ENCODE peak calls at places on chromosomes 7 and 10, in ten cellular contexts. I, J, T, M, L, Q, A, B, Z and F are unnamed samples.

GRCh38 chr10:90856964-90857634 is 740 bp downstream of the HTR7 start:
- DNase-seq in I (no peak), J (no peak), T (no peak), M (no peak), L (no peak), Q (peak; percentile 75), A (peak; percentile 51), B (no peak), Z (no peak), F (peak; percentile 29)

GRCh38 chr10:89235073-89235798 is 16.3 kb downstream of the LIPA start:
- DNase-seq in I (no peak), J (no peak), T (no peak), M (peak; percentile 25), L (no peak), Q (no peak), A (peak; percentile 64), B (no peak), Z (peak; percentile 48), F (no peak)

GRCh38 chr7:55308186-55308929 is 56.8 kb upstream of the LANCL2 start:
- DNase-seq in I (peak; percentile 98), J (no peak), T (no peak), M (peak; percentile 98), L (peak; percentile 87), Q (no peak), A (no peak), B (no peak), Z (no peak), F (peak; percentile 65)

GRCh38 chr10:78805176-78805575 is 263.6 kb upstream of the ZMIZ1 start:
- DNase-seq in I (peak; percentile 96), J (no peak), T (no peak), M (peak; percentile 100), L (peak; percentile 99), Q (peak; percentile 79), A (peak; percentile 77), B (peak; percentile 100), Z (no peak), F (peak; percentile 69)

GRCh38 chr7:144869072-144869471 is 33.2 kb upstream of the TPK1 start:
- DNase-seq in I (no peak), J (no peak), T (no peak), M (no peak), L (no peak), Q (no peak), A (no peak), B (no peak), Z (no peak), F (no peak)

GRCh38 chr7:117889611-117890010 is 16.4 kb upstream of the CTTNBP2 start:
- DNase-seq in I (no peak), J (no peak), T (no peak), M (no peak), L (no peak), Q (no peak), A (no peak), B (no peak), Z (no peak), F (no peak)

GRCh38 chr7:94087664-94088352 is 83.7 kb upstream of the BET1 start:
- DNase-seq in I (peak; percentile 82), J (peak; percentile 64), T (peak; percentile 43), M (peak; percentile 74), L (peak; percentile 85), Q (no peak), A (peak; percentile 48), B (peak; percentile 81), Z (no peak), F (peak; percentile 81)

GRCh38 chr7:151702961-151703360 is 174.0 kb downstream of the PRKAG2 start:
- DNase-seq in I (no peak), J (no peak), T (no peak), M (no peak), L (no peak), Q (peak; percentile 10), A (no peak), B (no peak), Z (no peak), F (no peak)

GRCh38 chr7:6384327-6384726 is 63.4 kb downstream of the DAGLB start:
- DNase-seq in I (no peak), J (no peak), T (no peak), M (no peak), L (no peak), Q (no peak), A (no peak), B (no peak), Z (no peak), F (no peak)

GRCh38 chr10:27448926-27449325 is 55.2 kb upstream of the RAB18 start:
- DNase-seq in I (peak; percentile 55), J (no peak), T (no peak), M (peak; percentile 67), L (peak; percentile 68), Q (no peak), A (no peak), B (peak; percentile 60), Z (no peak), F (peak; percentile 83)

GRCh38 chr7:2331707-2332106 is 17.5 kb upstream of the SNX8 start:
- DNase-seq in I (no peak), J (no peak), T (no peak), M (no peak), L (no peak), Q (no peak), A (no peak), B (no peak), Z (no peak), F (no peak)

GRCh38 chr10:22552888-22553378 is 161.4 kb downstream of the PIP4K2A start:
- DNase-seq in I (peak; percentile 60), J (no peak), T (no peak), M (peak; percentile 45), L (peak; percentile 18), Q (no peak), A (peak; percentile 34), B (peak; percentile 18), Z (no peak), F (peak; percentile 65)

GRCh38 chr10:45373003-45373782 is 823 bp upstream of the ALOX5 start:
- DNase-seq in I (no peak), J (no peak), T (no peak), M (no peak), L (no peak), Q (peak; percentile 80), A (peak; percentile 51), B (no peak), Z (no peak), F (no peak)

GRCh38 chr10:78171633-78172032 is 138.0 kb downstream of the RPS24 start:
- DNase-seq in I (no peak), J (no peak), T (no peak), M (no peak), L (no peak), Q (no peak), A (no peak), B (no peak), Z (no peak), F (no peak)

GRCh38 chr7:8436965-8437364 is 3.6 kb downstream of the NXPH1 start:
- DNase-seq in I (peak; percentile 7), J (no peak), T (peak; percentile 66), M (no peak), L (no peak), Q (no peak), A (peak; percentile 88), B (peak; percentile 69), Z (no peak), F (no peak)

GRCh38 chr10:12394236-12395033 is 45.1 kb downstream of the CAMK1D start:
- DNase-seq in I (peak; percentile 24), J (no peak), T (no peak), M (no peak), L (peak; percentile 75), Q (no peak), A (no peak), B (peak; percentile 69), Z (no peak), F (no peak)

GRCh38 chr10:104368406-104368805 is 14.8 kb downstream of the CFAP58 start:
- DNase-seq in I (no peak), J (no peak), T (no peak), M (no peak), L (no peak), Q (no peak), A (no peak), B (no peak), Z (no peak), F (no peak)

GRCh38 chr10:3197354-3198003 is 24.9 kb upstream of the PITRM1 start:
- DNase-seq in I (peak; percentile 82), J (peak; percentile 48), T (peak; percentile 67), M (peak; percentile 96), L (peak; percentile 84), Q (peak; percentile 93), A (peak; percentile 92), B (peak; percentile 74), Z (peak; percentile 68), F (peak; percentile 81)

GRCh38 chr10:52706347-52707070 is 66.1 kb downstream of the MBL2 start:
- DNase-seq in I (no peak), J (no peak), T (no peak), M (peak; percentile 55), L (no peak), Q (no peak), A (no peak), B (no peak), Z (no peak), F (no peak)

GRCh38 chr10:99341860-99342517 is 12.8 kb downstream of the CNNM1 start:
- DNase-seq in I (no peak), J (no peak), T (no peak), M (peak; percentile 73), L (peak; percentile 45), Q (no peak), A (no peak), B (no peak), Z (no peak), F (peak; percentile 50)

GRCh38 chr7:125567686-125568085 is 638.1 kb upstream of the POT1 start:
- DNase-seq in I (no peak), J (no peak), T (no peak), M (no peak), L (no peak), Q (no peak), A (no peak), B (no peak), Z (no peak), F (no peak)

GRCh38 chr10:52486840-52487611 is 172.9 kb downstream of the DKK1 start:
- DNase-seq in I (peak; percentile 96), J (no peak), T (no peak), M (peak; percentile 95), L (peak; percentile 92), Q (no peak), A (no peak), B (peak; percentile 100), Z (no peak), F (peak; percentile 94)

GRCh38 chr7:17333227-17333626 is 34.8 kb downstream of the AHR start:
- DNase-seq in I (peak; percentile 42), J (no peak), T (no peak), M (peak; percentile 40), L (peak; percentile 12), Q (no peak), A (no peak), B (no peak), Z (no peak), F (peak; percentile 18)

GRCh38 chr10:86415583-86415982 is 49.0 kb upstream of the GRID1 start:
- DNase-seq in I (no peak), J (no peak), T (no peak), M (no peak), L (no peak), Q (no peak), A (no peak), B (no peak), Z (no peak), F (no peak)

GRCh38 chr7:115135769-115136410 is 214.0 kb downstream of the MDFIC start:
- DNase-seq in I (peak; percentile 37), J (no peak), T (no peak), M (no peak), L (no peak), Q (no peak), A (no peak), B (peak; percentile 80), Z (no peak), F (no peak)

GRCh38 chr10:16999665-17000451 is 129.8 kb downstream of the CUBN start:
- DNase-seq in I (peak; percentile 86), J (no peak), T (no peak), M (peak; percentile 51), L (peak; percentile 85), Q (no peak), A (no peak), B (no peak), Z (no peak), F (no peak)

GRCh38 chr10:52351911-52352310 is 37.8 kb downstream of the DKK1 start:
- DNase-seq in I (peak; percentile 81), J (no peak), T (no peak), M (peak; percentile 91), L (peak; percentile 37), Q (no peak), A (no peak), B (peak; percentile 89), Z (no peak), F (peak; percentile 45)

GRCh38 chr10:78831457-78831856 is 237.3 kb upstream of the ZMIZ1 start:
- DNase-seq in I (no peak), J (no peak), T (no peak), M (peak; percentile 16), L (no peak), Q (no peak), A (no peak), B (no peak), Z (no peak), F (no peak)